ENCODE peak calls at places on chromosomes 12 and 14, in five cellular contexts. T, O, D, Z and B are unnamed samples.

GRCh38 chr12:106652510-106653015 is 69.8 kb downstream of the RFX4 start:
- DNase-seq in D (no peak), Z (no peak), T (no peak), O (no peak), B (no peak)

GRCh38 chr14:49052516-49052915 is 533.7 kb downstream of the RPS29 start:
- DNase-seq in T (no peak), Z (no peak), D (no peak), O (no peak), B (no peak)

GRCh38 chr14:104680806-104681688 is 8.4 kb upstream of the INF2 start:
- DNase-seq in Z (peak), D (peak), T (peak), O (peak), B (peak)

GRCh38 chr12:54383041-54383609 is 1.4 kb downstream of the ZNF385A start:
- DNase-seq in O (peak), T (no peak), Z (no peak), D (no peak), B (peak)

GRCh38 chr12:132950844-132951535 is 5.1 kb downstream of the ZNF605 start:
- DNase-seq in D (no peak), O (no peak), T (no peak), Z (no peak), B (no peak)

GRCh38 chr12:104188534-104188933 is 27.0 kb upstream of the TXNRD1 start:
- DNase-seq in D (no peak), Z (no peak), O (no peak), T (no peak), B (no peak)

GRCh38 chr12:14910090-14910915 is 24.6 kb upstream of the MGP start:
- DNase-seq in O (peak), D (no peak), Z (no peak), T (no peak), B (no peak)

GRCh38 chr14:34713681-34714319 is 593 bp downstream of the CFL2 start:
- DNase-seq in D (peak), T (no peak), O (peak), Z (peak), B (peak)

GRCh38 chr14:68759912-68760311 is 33.0 kb downstream of the ZFP36L1 start:
- DNase-seq in O (no peak), Z (no peak), T (no peak), D (no peak), B (no peak)

GRCh38 chr14:55249423-55249822 is 21.8 kb upstream of the FBXO34 start:
- DNase-seq in D (no peak), Z (no peak), O (peak), T (no peak), B (no peak)

GRCh38 chr12:32032205-32032810 is 73.1 kb downstream of the RESF1 start:
- DNase-seq in T (no peak), D (no peak), O (peak), Z (no peak), B (no peak)

GRCh38 chr14:33848706-33849454 is 102.0 kb downstream of the EGLN3 start:
- DNase-seq in O (no peak), T (peak), Z (peak), D (peak), B (peak)

GRCh38 chr14:30521899-30522736 is 36.8 kb upstream of the G2E3 start:
- DNase-seq in T (peak), Z (no peak), D (peak), O (peak), B (peak)

GRCh38 chr12:113831016-113831415 is 135.1 kb downstream of the RBM19 start:
- DNase-seq in Z (no peak), O (no peak), D (no peak), T (no peak), B (no peak)

GRCh38 chr12:27515671-27516070 is 8.3 kb upstream of the PPFIBP1 start:
- DNase-seq in O (no peak), Z (no peak), T (no peak), D (no peak), B (no peak)

GRCh38 chr14:70916300-70916699 is 9.0 kb downstream of the PCNX1 start:
- DNase-seq in O (no peak), Z (no peak), D (no peak), T (no peak), B (no peak)

GRCh38 chr12:124457287-124458219 is 109.9 kb downstream of the NCOR2 start:
- DNase-seq in O (no peak), T (no peak), Z (peak), D (no peak), B (peak)

GRCh38 chr12:12384601-12385321 is 27.9 kb downstream of the BORCS5 start:
- DNase-seq in O (no peak), D (no peak), Z (peak), T (no peak), B (no peak)

GRCh38 chr14:68308695-68309094 is 484.2 kb downstream of the ZFP36L1 start:
- DNase-seq in O (no peak), Z (no peak), T (no peak), D (no peak), B (no peak)

GRCh38 chr12:61857968-61858367 is 402.2 kb upstream of the USP15 start:
- DNase-seq in D (no peak), O (no peak), Z (no peak), T (no peak), B (no peak)

GRCh38 chr12:24560867-24561266 is 388.0 kb downstream of the BCAT1 start:
- DNase-seq in D (no peak), T (no peak), Z (no peak), O (peak), B (no peak)

GRCh38 chr14:59093889-59094288 is 94.6 kb upstream of the DAAM1 start:
- DNase-seq in O (no peak), Z (no peak), D (no peak), T (no peak), B (no peak)

GRCh38 chr12:53345486-53346195 is 9.5 kb upstream of the SP7 start:
- DNase-seq in Z (no peak), D (no peak), O (no peak), T (no peak), B (peak)

GRCh38 chr12:67909091-67909531 is 80.1 kb upstream of the IFNG-AS1 start:
- DNase-seq in Z (no peak), D (no peak), O (peak), T (no peak), B (peak)

GRCh38 chr12:3882896-3883564 is 9.8 kb upstream of the PARP11 start:
- DNase-seq in Z (no peak), T (peak), D (peak), O (peak), B (no peak)

GRCh38 chr12:132456186-132456943 is 33.6 kb upstream of the FBRSL1 start:
- DNase-seq in Z (no peak), O (no peak), D (no peak), T (no peak), B (no peak)

GRCh38 chr12:113860059-113860820 is 105.9 kb downstream of the RBM19 start:
- DNase-seq in T (no peak), D (no peak), O (no peak), Z (no peak), B (no peak)

GRCh38 chr14:32407170-32407569 is 78.1 kb downstream of the AKAP6 start:
- DNase-seq in Z (no peak), T (no peak), D (no peak), O (no peak), B (no peak)

GRCh38 chr14:86027990-86028389 is 498.0 kb downstream of the FLRT2 start:
- DNase-seq in Z (no peak), D (no peak), T (no peak), O (no peak), B (no peak)

GRCh38 chr12:7609480-7609879 is 56.2 kb downstream of the APOBEC1 start:
- DNase-seq in O (peak), D (no peak), T (no peak), Z (no peak), B (no peak)

GRCh38 chr14:93962701-93963601 is 13.4 kb downstream of the ASB2 start:
- DNase-seq in D (peak), O (peak), T (no peak), Z (peak), B (no peak)

GRCh38 chr14:63492391-63492790 is 50.8 kb downstream of the PPP2R5E start:
- DNase-seq in O (peak), D (no peak), Z (no peak), T (no peak), B (peak)

GRCh38 chr14:63204407-63205280 is at the start of gene RHOJ:
- DNase-seq in T (no peak), D (no peak), O (peak), Z (peak), B (no peak)